ENCODE peak calls at places on chromosomes 2 and 18, in seven cellular contexts. Y, W, A, O, V, S and P are unnamed samples.

GRCh38 chr2:229445013-229445412 is 173.9 kb upstream of the PID1 start:
- DNase-seq in V (peak; percentile 82), A (no peak), S (peak; percentile 92), O (peak; percentile 93), Y (no peak), W (peak; percentile 78), P (peak; percentile 81)

GRCh38 chr2:60029248-60029883 is 524.1 kb downstream of the BCL11A start:
- DNase-seq in S (no peak), W (no peak), Y (no peak), O (no peak), V (no peak), A (no peak), P (no peak)

GRCh38 chr2:29528891-29529520 is 392.4 kb downstream of the ALK start:
- DNase-seq in A (no peak), V (peak; percentile 51), S (no peak), Y (no peak), O (peak; percentile 52), W (no peak), P (peak; percentile 57)

GRCh38 chr2:188811522-188811921 is 162.7 kb upstream of the COL3A1 start:
- DNase-seq in Y (no peak), W (no peak), V (no peak), A (no peak), O (peak; percentile 8), S (no peak), P (no peak)

GRCh38 chr18:67875936-67876335 is 359.4 kb upstream of the DSEL start:
- DNase-seq in W (no peak), A (no peak), S (no peak), O (peak; percentile 77), V (no peak), Y (no peak), P (no peak)

GRCh38 chr2:102736174-102736606 is 25.6 kb upstream of the TMEM182 start:
- DNase-seq in V (no peak), O (peak; percentile 29), W (no peak), S (peak; percentile 48), Y (no peak), A (no peak), P (no peak)

GRCh38 chr2:86185517-86186212 is 9.6 kb downstream of the IMMT start:
- DNase-seq in V (no peak), A (no peak), O (no peak), Y (no peak), S (no peak), W (no peak), P (no peak)

GRCh38 chr2:177338177-177338721 is 54.3 kb upstream of the AGPS start:
- DNase-seq in W (no peak), S (peak; percentile 100), O (peak; percentile 88), Y (no peak), A (no peak), V (no peak), P (peak; percentile 84)

GRCh38 chr2:7023542-7023941 is 106.3 kb downstream of the RNF144A start:
- DNase-seq in S (no peak), V (no peak), Y (no peak), W (no peak), A (no peak), O (no peak), P (no peak)

GRCh38 chr18:9782073-9782857 is 74.2 kb downstream of the RAB31 start:
- DNase-seq in S (peak; percentile 86), Y (no peak), V (peak; percentile 85), A (no peak), O (peak; percentile 72), W (no peak), P (peak; percentile 89)

GRCh38 chr2:121233486-121234110 is 51.4 kb downstream of the TFCP2L1 start:
- DNase-seq in W (no peak), O (no peak), V (no peak), Y (no peak), A (no peak), S (no peak), P (no peak)

GRCh38 chr18:48023334-48024008 is 93.0 kb upstream of the SMAD2 start:
- DNase-seq in Y (no peak), S (peak; percentile 65), V (no peak), A (no peak), W (peak; percentile 84), O (peak; percentile 76), P (peak; percentile 65)

GRCh38 chr2:128665113-128665512 is 346.4 kb upstream of the HS6ST1 start:
- DNase-seq in A (no peak), V (no peak), S (no peak), O (no peak), Y (no peak), W (no peak), P (no peak)

GRCh38 chr18:59606193-59607175 is 90.7 kb downstream of the CCBE1 start:
- DNase-seq in Y (no peak), V (peak; percentile 79), W (no peak), A (no peak), S (no peak), O (no peak), P (peak; percentile 96)

GRCh38 chr2:85433511-85434089 is 15.1 kb downstream of the SH2D6 start:
- DNase-seq in O (peak; percentile 81), W (peak; percentile 85), V (peak; percentile 93), A (no peak), Y (no peak), S (peak; percentile 81), P (no peak)

GRCh38 chr2:238651306-238652052 is 196.4 kb upstream of the TWIST2 start:
- DNase-seq in S (no peak), W (no peak), V (no peak), Y (no peak), O (no peak), A (no peak), P (no peak)

GRCh38 chr2:219443697-219444023 is 9.0 kb downstream of the SPEG start:
- DNase-seq in S (no peak), O (no peak), Y (no peak), A (no peak), V (no peak), W (peak; percentile 38), P (no peak)

GRCh38 chr2:219440388-219441256 is 6.0 kb downstream of the SPEG start:
- DNase-seq in O (peak; percentile 57), W (no peak), A (no peak), S (no peak), V (no peak), Y (no peak), P (no peak)

GRCh38 chr2:219443016-219443696 is 8.5 kb downstream of the SPEG start:
- DNase-seq in V (no peak), W (peak; percentile 34), S (no peak), Y (no peak), O (no peak), A (no peak), P (no peak)

GRCh38 chr2:219442206-219443015 is 7.8 kb downstream of the SPEG start:
- DNase-seq in Y (no peak), S (no peak), O (no peak), W (peak; percentile 49), V (no peak), A (no peak), P (no peak)

GRCh38 chr2:219441451-219442205 is 7.0 kb downstream of the SPEG start:
- DNase-seq in W (peak; percentile 67), S (no peak), O (peak; percentile 55), V (no peak), A (peak; percentile 56), Y (peak; percentile 31), P (no peak)
- H3K4me3 ChIP-seq in W (peak overlapping the region; percentile 50), S (peak overlapping the region; percentile 64), O (peak overlapping the region; percentile 75), V (peak overlapping the region; percentile 65), A (peak overlapping the region; percentile 59), Y (peak overlapping the region; percentile 48), P (peak overlapping the region; percentile 45)

DNA sequence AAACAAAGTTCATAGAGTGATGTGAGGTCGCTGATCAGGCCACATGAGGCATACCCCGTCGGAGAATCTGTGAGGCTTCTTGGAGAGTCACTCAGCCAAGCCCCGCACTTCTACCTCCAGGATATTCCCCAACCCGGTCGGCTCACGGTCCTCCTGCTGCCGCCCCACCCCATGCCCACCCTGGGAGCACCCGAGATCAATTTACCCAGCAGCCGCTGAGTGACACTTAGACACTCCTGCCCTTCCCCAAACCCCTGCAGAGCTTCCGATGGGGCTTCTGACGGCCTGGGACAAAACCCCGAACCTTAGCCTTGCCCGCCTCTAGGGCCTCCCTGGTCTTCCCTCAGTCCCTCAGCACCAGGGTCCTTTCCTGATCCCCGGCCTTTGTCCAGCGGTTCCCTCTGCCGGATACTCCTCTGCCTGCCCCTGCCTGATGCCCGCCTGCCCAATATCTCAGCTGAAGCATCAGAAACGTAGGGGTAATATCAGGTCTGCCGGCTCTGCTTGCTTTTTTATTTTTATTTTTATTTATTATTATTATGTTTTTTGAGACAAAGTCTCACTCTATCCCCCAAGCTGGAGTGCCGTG is 18.9 kb upstream of the OTOS start:
- DNase-seq in Y (no peak), V (no peak), O (no peak), S (no peak), W (peak; percentile 22), A (no peak), P (no peak)
- H3K27me3 ChIP-seq in Y (no peaks in the 10 kb centered on the region), V (peaks cover 2% of the 10 kb centered on the region), O (no peaks in the 10 kb centered on the region), S (peaks cover 35% of the 10 kb centered on the region), W (no peaks in the 10 kb centered on the region), A (no peaks in the 10 kb centered on the region), P (peaks cover 16% of the 10 kb centered on the region)

GRCh38 chr2:173502296-173502695 is 147.6 kb downstream of the CDCA7 start:
- DNase-seq in V (no peak), Y (no peak), W (no peak), S (no peak), A (no peak), O (no peak), P (no peak)

GRCh38 chr2:173500953-173501352 is 146.3 kb downstream of the CDCA7 start:
- DNase-seq in A (no peak), S (no peak), Y (no peak), V (no peak), W (no peak), O (no peak), P (no peak)

GRCh38 chr2:173493874-173494273 is 139.2 kb downstream of the CDCA7 start:
- DNase-seq in O (no peak), V (no peak), W (no peak), Y (no peak), A (no peak), S (no peak), P (no peak)

GRCh38 chr2:173496746-173497145 is 142.1 kb downstream of the CDCA7 start:
- DNase-seq in Y (no peak), S (no peak), A (no peak), V (peak; percentile 6), O (no peak), W (no peak), P (peak; percentile 55)
- H3K4me3 ChIP-seq in Y (no peak overlapping the region), S (no peak overlapping the region), A (no peak overlapping the region), V (peak overlapping the region; percentile 25), O (no peak overlapping the region), W (no peak overlapping the region), P (peak overlapping the region; percentile 10)

GRCh38 chr2:183081908-183082307 is 3.4 kb downstream of the DUSP19 start:
- DNase-seq in S (no peak), O (no peak), A (no peak), Y (no peak), V (no peak), W (no peak), P (no peak)

GRCh38 chr2:183078467-183079334 is at the start of gene DUSP19:
- DNase-seq in V (peak; percentile 80), W (peak; percentile 85), S (peak; percentile 98), A (peak; percentile 62), O (peak; percentile 99), Y (peak; percentile 70), P (peak; percentile 83)

GRCh38 chr2:183078163-183078466 is 432 bp upstream of the DUSP19 start:
- DNase-seq in V (no peak), O (no peak), Y (no peak), A (no peak), W (no peak), S (no peak), P (no peak)

GRCh38 chr2:183079335-183079775 is 808 bp downstream of the DUSP19 start:
- DNase-seq in O (no peak), A (no peak), Y (no peak), V (no peak), W (no peak), S (no peak), P (no peak)
- H3K27me3 ChIP-seq in O (no peaks in the 10 kb centered on the region), A (no peaks in the 10 kb centered on the region), Y (no peaks in the 10 kb centered on the region), V (peaks cover 8% of the 10 kb centered on the region), W (no peaks in the 10 kb centered on the region), S (no peaks in the 10 kb centered on the region), P (peaks cover 2% of the 10 kb centered on the region)